ENCODE peak calls at places on chromosome 4, in nine cellular contexts. J, F, O, I, X, W, R, C and D are unnamed samples.

GRCh38 chr4:99832854-99833253 is 16.2 kb downstream of the DAPP1 start:
- DNase-seq in J (no peak), F (no peak), O (no peak), I (no peak), X (no peak), W (no peak), R (no peak), C (no peak), D (no peak)

GRCh38 chr4:22987861-22988260 is 295.1 kb downstream of the GBA3 start:
- DNase-seq in J (peak; percentile 62), F (no peak), O (no peak), I (peak; percentile 67), X (no peak), W (no peak), R (no peak), C (no peak), D (no peak)

GRCh38 chr4:5738061-5738460 is 27.1 kb downstream of the EVC start:
- DNase-seq in J (no peak), F (no peak), O (no peak), I (no peak), X (no peak), W (no peak), R (no peak), C (no peak), D (no peak)

GRCh38 chr4:110163327-110164070 is 34.9 kb downstream of the ELOVL6 start:
- DNase-seq in J (peak; percentile 58), F (peak; percentile 55), O (no peak), I (peak; percentile 64), X (no peak), W (no peak), R (no peak), C (no peak), D (no peak)

GRCh38 chr4:11585506-11585905 is 156.8 kb upstream of the HS3ST1 start:
- DNase-seq in J (no peak), F (no peak), O (no peak), I (no peak), X (peak; percentile 9), W (no peak), R (no peak), C (no peak), D (no peak)

GRCh38 chr4:73850261-73850970 is 2.7 kb upstream of the PF4V1 start:
- DNase-seq in J (no peak), F (no peak), O (no peak), I (no peak), X (no peak), W (no peak), R (no peak), C (no peak), D (no peak)

GRCh38 chr4:83974111-83974789 is 438.3 kb downstream of the GPAT3 start:
- DNase-seq in J (peak; percentile 1), F (no peak), O (no peak), I (peak; percentile 6), X (no peak), W (no peak), R (no peak), C (no peak), D (no peak)

GRCh38 chr4:8029689-8030088 is 90.0 kb upstream of the AFAP1 start:
- DNase-seq in J (no peak), F (no peak), O (no peak), I (no peak), X (peak; percentile 23), W (no peak), R (no peak), C (no peak), D (no peak)